ENCODE peak calls at places on chromosomes 1 and 21, in nine cellular contexts. One of them, this sample, is unnamed.
A peak's percentile ranks its signal among the peaks of the same experiment; 100 is the strongest.

GRCh38 chr21:17416139-17416538 is 96.7 kb upstream of the CXADR start:
- DNase-seq in astrocyte of the spinal cord: peak; percentile 9
- DNase-seq in AG09309: no peak
- DNase-seq in stimulated activated CD4-positive, alpha-beta T cell treated with anti-CD3 and anti-CD28 coated beads, Interleukin-1b, Interleukin-23, amount 100 ng/mL, for 24 hours: no peak
- DNase-seq in left colon: no peak
- DNase-seq in activated T-helper 1 cell treated with anti-CD3 and anti-CD28 coated beads, Interleukin-2, amount 50 U/mL, for 16 hours: no peak
- DNase-seq in COR-L47: no peak
- DNase-seq in kidney: no peak
- DNase-seq in activated T-cell treated with anti-CD3 and anti-CD28 coated beads for 1 hour: no peak
- DNase-seq in this sample: no peak

GRCh38 chr1:31723828-31724359 is 20.1 kb upstream of the COL16A1 start:
- DNase-seq in activated T-cell treated with anti-CD3 and anti-CD28 coated beads for 1 hour: peak; percentile 25
- DNase-seq in AG09309: no peak
- DNase-seq in activated T-helper 1 cell treated with anti-CD3 and anti-CD28 coated beads, Interleukin-2, amount 50 U/mL, for 16 hours: no peak
- DNase-seq in left colon: peak; percentile 70
- DNase-seq in astrocyte of the spinal cord: peak; percentile 78
- DNase-seq in kidney: no peak
- DNase-seq in stimulated activated CD4-positive, alpha-beta T cell treated with anti-CD3 and anti-CD28 coated beads, Interleukin-1b, Interleukin-23, amount 100 ng/mL, for 24 hours: no peak
- DNase-seq in COR-L47: no peak
- DNase-seq in this sample: peak; percentile 77

GRCh38 chr1:215983680-215984079 is 416.6 kb downstream of the KCTD3 start:
- DNase-seq in COR-L47: no peak
- DNase-seq in AG09309: no peak
- DNase-seq in activated T-helper 1 cell treated with anti-CD3 and anti-CD28 coated beads, Interleukin-2, amount 50 U/mL, for 16 hours: no peak
- DNase-seq in kidney: no peak
- DNase-seq in left colon: no peak
- DNase-seq in activated T-cell treated with anti-CD3 and anti-CD28 coated beads for 1 hour: no peak
- DNase-seq in stimulated activated CD4-positive, alpha-beta T cell treated with anti-CD3 and anti-CD28 coated beads, Interleukin-1b, Interleukin-23, amount 100 ng/mL, for 24 hours: no peak
- DNase-seq in astrocyte of the spinal cord: no peak
- DNase-seq in this sample: no peak

GRCh38 chr1:201508809-201509208 is 1.9 kb upstream of the CSRP1 start:
- DNase-seq in kidney: no peak
- DNase-seq in left colon: no peak
- DNase-seq in AG09309: no peak
- DNase-seq in COR-L47: no peak
- DNase-seq in stimulated activated CD4-positive, alpha-beta T cell treated with anti-CD3 and anti-CD28 coated beads, Interleukin-1b, Interleukin-23, amount 100 ng/mL, for 24 hours: no peak
- DNase-seq in activated T-cell treated with anti-CD3 and anti-CD28 coated beads for 1 hour: no peak
- DNase-seq in astrocyte of the spinal cord: no peak
- DNase-seq in activated T-helper 1 cell treated with anti-CD3 and anti-CD28 coated beads, Interleukin-2, amount 50 U/mL, for 16 hours: no peak
- DNase-seq in this sample: no peak

GRCh38 chr1:27143408-27143807 is 11.5 kb downstream of the SLC9A1 start:
- DNase-seq in left colon: no peak
- DNase-seq in activated T-helper 1 cell treated with anti-CD3 and anti-CD28 coated beads, Interleukin-2, amount 50 U/mL, for 16 hours: no peak
- DNase-seq in COR-L47: no peak
- DNase-seq in activated T-cell treated with anti-CD3 and anti-CD28 coated beads for 1 hour: no peak
- DNase-seq in astrocyte of the spinal cord: no peak
- DNase-seq in AG09309: no peak
- DNase-seq in kidney: no peak
- DNase-seq in stimulated activated CD4-positive, alpha-beta T cell treated with anti-CD3 and anti-CD28 coated beads, Interleukin-1b, Interleukin-23, amount 100 ng/mL, for 24 hours: no peak
- DNase-seq in this sample: no peak

GRCh38 chr21:43608664-43609063 is 50.6 kb downstream of the HSF2BP start:
- DNase-seq in AG09309: no peak
- DNase-seq in left colon: no peak
- DNase-seq in activated T-helper 1 cell treated with anti-CD3 and anti-CD28 coated beads, Interleukin-2, amount 50 U/mL, for 16 hours: no peak
- DNase-seq in COR-L47: no peak
- DNase-seq in activated T-cell treated with anti-CD3 and anti-CD28 coated beads for 1 hour: no peak
- DNase-seq in kidney: no peak
- DNase-seq in stimulated activated CD4-positive, alpha-beta T cell treated with anti-CD3 and anti-CD28 coated beads, Interleukin-1b, Interleukin-23, amount 100 ng/mL, for 24 hours: no peak
- DNase-seq in astrocyte of the spinal cord: no peak
- DNase-seq in this sample: no peak

GRCh38 chr1:10674700-10675598 is 121.5 kb downstream of the CASZ1 start:
- DNase-seq in activated T-helper 1 cell treated with anti-CD3 and anti-CD28 coated beads, Interleukin-2, amount 50 U/mL, for 16 hours: no peak
- DNase-seq in kidney: no peak
- DNase-seq in astrocyte of the spinal cord: no peak
- DNase-seq in activated T-cell treated with anti-CD3 and anti-CD28 coated beads for 1 hour: no peak
- DNase-seq in AG09309: no peak
- DNase-seq in COR-L47: peak; percentile 86
- DNase-seq in left colon: peak; percentile 65
- DNase-seq in stimulated activated CD4-positive, alpha-beta T cell treated with anti-CD3 and anti-CD28 coated beads, Interleukin-1b, Interleukin-23, amount 100 ng/mL, for 24 hours: no peak
- DNase-seq in this sample: no peak

GRCh38 chr1:30885580-30886513 is 22.7 kb downstream of the SDC3 start:
- DNase-seq in activated T-helper 1 cell treated with anti-CD3 and anti-CD28 coated beads, Interleukin-2, amount 50 U/mL, for 16 hours: no peak
- DNase-seq in COR-L47: no peak
- DNase-seq in astrocyte of the spinal cord: no peak
- DNase-seq in activated T-cell treated with anti-CD3 and anti-CD28 coated beads for 1 hour: no peak
- DNase-seq in kidney: no peak
- DNase-seq in left colon: no peak
- DNase-seq in stimulated activated CD4-positive, alpha-beta T cell treated with anti-CD3 and anti-CD28 coated beads, Interleukin-1b, Interleukin-23, amount 100 ng/mL, for 24 hours: no peak
- DNase-seq in AG09309: no peak
- DNase-seq in this sample: no peak

GRCh38 chr1:117087686-117088085 is 27.6 kb downstream of the TTF2 start:
- DNase-seq in stimulated activated CD4-positive, alpha-beta T cell treated with anti-CD3 and anti-CD28 coated beads, Interleukin-1b, Interleukin-23, amount 100 ng/mL, for 24 hours: no peak
- DNase-seq in astrocyte of the spinal cord: no peak
- DNase-seq in activated T-cell treated with anti-CD3 and anti-CD28 coated beads for 1 hour: no peak
- DNase-seq in activated T-helper 1 cell treated with anti-CD3 and anti-CD28 coated beads, Interleukin-2, amount 50 U/mL, for 16 hours: no peak
- DNase-seq in left colon: no peak
- DNase-seq in COR-L47: no peak
- DNase-seq in kidney: no peak
- DNase-seq in AG09309: no peak
- DNase-seq in this sample: no peak

GRCh38 chr1:228044961-228045360 is 37.5 kb upstream of the ARF1 start:
- DNase-seq in left colon: no peak
- DNase-seq in activated T-helper 1 cell treated with anti-CD3 and anti-CD28 coated beads, Interleukin-2, amount 50 U/mL, for 16 hours: no peak
- DNase-seq in astrocyte of the spinal cord: no peak
- DNase-seq in COR-L47: no peak
- DNase-seq in kidney: no peak
- DNase-seq in activated T-cell treated with anti-CD3 and anti-CD28 coated beads for 1 hour: no peak
- DNase-seq in stimulated activated CD4-positive, alpha-beta T cell treated with anti-CD3 and anti-CD28 coated beads, Interleukin-1b, Interleukin-23, amount 100 ng/mL, for 24 hours: no peak
- DNase-seq in AG09309: no peak
- DNase-seq in this sample: no peak